ENCODE peak calls at places on chromosomes 16 and 17, in five cellular contexts. G is IMR-90, H is endothelial cell of umbilical vein, Q is mesendoderm, S is mesenchymal stem cell. L is an unnamed sample.

GRCh38 chr17:44223574-44224046 is 4.1 kb upstream of the UBTF start:
- DNase-seq in G (peak; percentile 65), H (peak; percentile 97), Q (no peak), S (no peak), L (peak; percentile 26)

GRCh38 chr16:89000207-89000959 is 23.4 kb upstream of the CBFA2T3 start:
- DNase-seq in G (no peak), H (no peak), Q (no peak), S (no peak), L (no peak)

GRCh38 chr17:47789611-47790520 is 31.7 kb downstream of the OSBPL7 start:
- DNase-seq in G (peak; percentile 38), H (peak; percentile 35), Q (peak; percentile 65), S (peak; percentile 60), L (peak; percentile 86)

GRCh38 chr17:17849863-17850373 is 13.1 kb upstream of the SREBF1 start:
- DNase-seq in G (peak; percentile 43), H (peak; percentile 46), Q (peak; percentile 75), S (peak; percentile 68), L (no peak)

GRCh38 chr17:45171338-45172231 is 9.9 kb downstream of the HEXIM2 start:
- DNase-seq in G (no peak), H (no peak), Q (peak; percentile 61), S (no peak), L (peak; percentile 84)

GRCh38 chr16:64468515-64469090 is 653.3 kb downstream of the CDH11 start:
- DNase-seq in G (no peak), H (no peak), Q (peak; percentile 32), S (no peak), L (no peak)

GRCh38 chr17:13600475-13601316 is 1.0 kb downstream of the HS3ST3A1 start:
- DNase-seq in G (peak; percentile 25), H (no peak), Q (peak; percentile 49), S (peak; percentile 41), L (no peak)

GRCh38 chr17:69969897-69970296 is 105.1 kb upstream of the KCNJ16 start:
- DNase-seq in G (no peak), H (no peak), Q (peak; percentile 16), S (no peak), L (no peak)

GRCh38 chr16:31201511-31202401 is 804 bp downstream of the PYCARD start:
- DNase-seq in G (no peak), H (no peak), Q (peak; percentile 88), S (peak; percentile 45), L (no peak)

GRCh38 chr17:149231-149630 is 11.9 kb downstream of the SCGB1C2 start:
- DNase-seq in G (no peak), H (no peak), Q (no peak), S (no peak), L (no peak)

GRCh38 chr17:81130385-81131288 is 34.7 kb upstream of the PVALEF start:
- DNase-seq in G (no peak), H (no peak), Q (no peak), S (no peak), L (no peak)

GRCh38 chr17:76534831-76535732 is 2.4 kb downstream of the CYGB start:
- DNase-seq in G (no peak), H (no peak), Q (peak; percentile 51), S (no peak), L (peak; percentile 37)

GRCh38 chr17:37683454-37683984 is 40.3 kb upstream of the DDX52 start:
- DNase-seq in G (no peak), H (no peak), Q (no peak), S (no peak), L (no peak)

GRCh38 chr17:1607971-1608320 is 20.7 kb downstream of the SLC43A2 start:
- DNase-seq in G (no peak), H (no peak), Q (no peak), S (peak; percentile 83), L (no peak)

GRCh38 chr17:78315355-78316114 is 44.3 kb downstream of the SOCS3 start:
- DNase-seq in G (peak; percentile 92), H (peak; percentile 76), Q (peak; percentile 55), S (peak; percentile 96), L (peak; percentile 97)

GRCh38 chr17:76988796-76989195 is 120.6 kb downstream of the MGAT5B start:
- DNase-seq in G (no peak), H (no peak), Q (no peak), S (no peak), L (no peak)

GRCh38 chr16:65044861-65045260 is 77.0 kb downstream of the CDH11 start:
- DNase-seq in G (peak; percentile 92), H (no peak), Q (no peak), S (peak; percentile 57), L (no peak)

GRCh38 chr16:14458576-14458975 is 171.5 kb downstream of the PARN start:
- DNase-seq in G (no peak), H (no peak), Q (peak; percentile 70), S (no peak), L (no peak)

GRCh38 chr16:75482434-75483205 is 12.6 kb downstream of the CHST6 start:
- DNase-seq in G (no peak), H (no peak), Q (no peak), S (no peak), L (no peak)

GRCh38 chr16:75481475-75481874 is 13.8 kb downstream of the CHST6 start:
- DNase-seq in G (no peak), H (no peak), Q (no peak), S (no peak), L (no peak)

GRCh38 chr16:75485230-75486013 is 9.8 kb downstream of the CHST6 start:
- DNase-seq in G (no peak), H (no peak), Q (no peak), S (no peak), L (no peak)

GRCh38 chr16:75486014-75486404 is 9.2 kb downstream of the CHST6 start:
- DNase-seq in G (no peak), H (no peak), Q (no peak), S (no peak), L (no peak)

DNA sequence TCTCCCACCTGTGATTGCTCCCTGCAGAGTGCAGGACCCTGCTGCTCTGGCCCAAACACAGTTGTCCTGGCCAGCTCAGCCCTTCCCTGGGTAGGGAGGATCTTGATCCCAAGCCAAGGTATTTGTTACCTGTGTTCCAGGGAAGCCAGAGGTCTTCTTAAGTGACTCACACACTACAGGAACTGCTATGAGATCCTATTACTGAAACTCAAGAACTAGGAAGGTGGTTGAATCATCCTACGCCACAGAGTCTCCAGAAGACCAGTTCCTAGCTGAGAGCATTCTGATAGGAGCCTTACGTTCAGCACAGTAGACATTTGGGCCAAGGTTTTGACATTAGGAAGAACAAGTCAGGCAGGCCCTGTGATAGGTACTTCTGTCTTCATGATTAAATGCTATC is 12.0 kb downstream of the CHST6 start:
- DNase-seq in G (peak; percentile 43), H (no peak), Q (no peak), S (no peak), L (no peak)
- H3K9ac ChIP-seq in G (no peak overlapping the region), H (no peak overlapping the region), Q (no peak overlapping the region), S (no peak overlapping the region), L (no peak overlapping the region)

GRCh38 chr17:82217120-82217529 is 4.5 kb upstream of the CCDC57 start:
- DNase-seq in G (no peak), H (no peak), Q (no peak), S (peak; percentile 76), L (peak; percentile 90)
- H3K9ac ChIP-seq in G (peak overlapping the region; percentile 85), H (peak overlapping the region; percentile 81), Q (no peak overlapping the region), S (peak overlapping the region; percentile 62), L (no peak overlapping the region)

GRCh38 chr16:68704232-68704867 is 32.7 kb upstream of the CDH1 start:
- DNase-seq in G (peak; percentile 48), H (peak; percentile 52), Q (peak; percentile 96), S (peak; percentile 63), L (peak; percentile 91)

GRCh38 chr16:68711421-68712139 is 25.5 kb upstream of the CDH1 start:
- DNase-seq in G (no peak), H (no peak), Q (no peak), S (no peak), L (no peak)

GRCh38 chr16:68713430-68713829 is 23.7 kb upstream of the CDH1 start:
- DNase-seq in G (no peak), H (no peak), Q (no peak), S (no peak), L (no peak)

DNA sequence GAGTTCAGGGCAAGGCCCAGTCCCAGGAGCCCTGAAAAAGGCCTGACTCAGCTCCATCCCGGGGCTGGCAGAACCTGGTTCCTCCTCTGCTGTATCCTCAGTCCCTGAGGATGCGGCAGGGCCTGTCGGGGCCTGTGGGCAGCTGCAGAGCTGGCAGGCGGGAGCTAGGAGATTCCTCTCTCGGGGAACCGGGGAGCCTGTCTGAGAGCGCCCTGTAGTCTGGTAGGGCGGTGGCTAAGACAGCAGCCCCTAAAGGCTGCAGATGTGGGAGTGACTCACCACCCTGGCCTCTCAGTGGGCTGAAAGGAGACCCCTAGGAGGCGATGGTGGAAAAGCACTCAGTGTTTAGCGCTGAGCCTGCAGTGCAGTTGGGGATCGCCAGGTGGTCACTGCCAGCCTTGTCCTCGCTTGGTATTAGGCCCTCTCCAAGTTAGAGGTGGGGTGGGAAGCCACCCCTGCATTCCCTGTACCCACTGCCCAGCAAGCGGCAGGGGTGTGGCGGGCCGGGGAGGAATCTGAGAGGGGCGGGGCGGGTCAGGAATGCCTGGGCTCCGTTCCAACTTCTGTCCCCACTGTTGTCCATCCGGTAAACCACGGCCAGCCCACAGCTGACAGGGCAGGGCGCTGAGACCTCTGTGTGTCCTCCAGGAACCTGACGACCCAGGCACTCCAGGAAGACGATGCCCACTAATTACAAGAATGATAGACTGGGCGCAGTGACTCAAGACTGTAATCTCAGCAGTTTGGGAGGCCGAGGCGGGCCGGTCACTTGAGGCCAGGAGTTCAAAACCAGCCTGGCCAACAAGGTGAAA is 29.5 kb upstream of the CDH1 start:
- DNase-seq in G (no peak), H (no peak), Q (peak; percentile 92), S (peak; percentile 61), L (peak; percentile 95)
- H3K9ac ChIP-seq in G (no peak overlapping the region), H (no peak overlapping the region), Q (no peak overlapping the region), S (no peak overlapping the region), L (no peak overlapping the region)

GRCh38 chr17:61827649-61828395 is 35.5 kb downstream of the BRIP1 start:
- DNase-seq in G (no peak), H (no peak), Q (no peak), S (no peak), L (no peak)
- H3K9ac ChIP-seq in G (no peak overlapping the region), H (no peak overlapping the region), Q (no peak overlapping the region), S (no peak overlapping the region), L (no peak overlapping the region)

DNA sequence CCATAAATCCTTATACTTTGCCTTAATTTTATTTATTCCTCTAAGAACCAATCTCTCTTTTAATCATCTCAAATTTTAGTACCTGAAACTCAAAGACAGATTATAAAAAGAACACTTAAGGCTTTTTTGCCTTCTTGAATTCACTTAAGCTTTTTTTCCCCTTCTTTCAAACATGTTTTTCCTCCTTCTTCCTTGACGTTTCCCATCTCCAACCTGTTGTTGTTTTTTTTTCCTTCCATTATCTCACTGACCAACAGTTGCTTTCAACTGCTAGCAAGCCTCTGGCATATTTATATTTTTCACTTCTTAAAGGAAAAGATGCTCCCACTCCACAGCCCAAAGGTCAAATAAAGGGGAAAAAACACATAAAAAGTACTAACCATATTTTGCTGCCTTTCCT is 32.2 kb downstream of the SPOP start:
- DNase-seq in G (no peak), H (peak; percentile 42), Q (no peak), S (peak; percentile 11), L (no peak)
- H3K9ac ChIP-seq in G (no peak overlapping the region), H (no peak overlapping the region), Q (no peak overlapping the region), S (peak overlapping the region; percentile 81), L (no peak overlapping the region)